ENCODE peak calls at places on chromosome 10, in six cellular contexts. D, K, H, L, B and J are unnamed samples.

GRCh38 chr10:32377458-32378370 is 30.8 kb upstream of the EPC1 start:
- DNase-seq in H (peak; percentile 11), D (no peak), K (peak; percentile 45), B (no peak), L (peak; percentile 39), J (peak; percentile 39)

GRCh38 chr10:15540729-15541128 is 169.6 kb upstream of the FAM171A1 start:
- DNase-seq in B (no peak), K (no peak), L (no peak), D (no peak), H (peak; percentile 39), J (peak; percentile 1)

GRCh38 chr10:61021926-61022325 is 77.9 kb upstream of the RHOBTB1 start:
- DNase-seq in K (no peak), D (no peak), L (no peak), B (peak; percentile 75), H (no peak), J (peak; percentile 55)

GRCh38 chr10:70404906-70405824 is 1.2 kb downstream of the EIF4EBP2 start:
- DNase-seq in H (peak; percentile 69), K (peak; percentile 96), D (peak; percentile 82), B (peak; percentile 18), L (peak; percentile 62), J (peak; percentile 75)

GRCh38 chr10:19788075-19788686 is 28.1 kb upstream of the PLXDC2 start:
- DNase-seq in H (no peak), B (peak; percentile 5), L (peak; percentile 1), D (no peak), K (peak; percentile 73), J (peak; percentile 54)

GRCh38 chr10:78925800-78926319 is 142.9 kb upstream of the ZMIZ1 start:
- DNase-seq in B (no peak), K (peak; percentile 98), H (no peak), L (no peak), D (no peak), J (no peak)

GRCh38 chr10:19904202-19904661 is 88.0 kb downstream of the PLXDC2 start:
- DNase-seq in B (no peak), D (no peak), L (no peak), K (peak; percentile 61), H (no peak), J (no peak)

GRCh38 chr10:116080553-116080952 is 192.5 kb downstream of the GFRA1 start:
- DNase-seq in K (peak; percentile 35), B (no peak), D (no peak), L (no peak), H (peak; percentile 34), J (no peak)

GRCh38 chr10:11444148-11444516 is 167.3 kb downstream of the USP6NL start:
- DNase-seq in D (no peak), H (no peak), K (no peak), B (no peak), L (no peak), J (no peak)

GRCh38 chr10:22427890-22428571 is 82.7 kb downstream of the SPAG6 start:
- DNase-seq in K (peak; percentile 90), L (no peak), B (peak; percentile 91), D (no peak), H (no peak), J (peak; percentile 87)

GRCh38 chr10:26780793-26781601 is 79.8 kb downstream of the ABI1 start:
- DNase-seq in K (peak; percentile 95), D (no peak), B (peak; percentile 52), H (peak; percentile 75), L (no peak), J (no peak)

GRCh38 chr10:82377608-82378007 is 502.6 kb downstream of the NRG3 start:
- DNase-seq in D (no peak), B (no peak), K (no peak), H (peak; percentile 14), L (no peak), J (peak; percentile 53)